ENCODE peak calls at places on chromosome 21, in five cellular contexts. One of them, this sample, is unnamed.

GRCh38 chr21:45451771-45452182 is 46.8 kb downstream of the COL18A1 start:
- DNase-seq in iris pigment epithelial cell: no peak
- DNase-seq in HEK293T: no peak
- DNase-seq in ELR: no peak
- DNase-seq in right atrium auricular region: no peak
- DNase-seq in this sample: no peak

GRCh38 chr21:13937236-13937635 is 273.5 kb downstream of the LIPI start:
- DNase-seq in ELR: no peak
- DNase-seq in iris pigment epithelial cell: no peak
- DNase-seq in HEK293T: peak; percentile 3
- DNase-seq in right atrium auricular region: no peak
- DNase-seq in this sample: no peak

GRCh38 chr21:15850645-15851044 is 120.9 kb downstream of the USP25 start:
- DNase-seq in ELR: peak; percentile 73
- DNase-seq in right atrium auricular region: no peak
- DNase-seq in iris pigment epithelial cell: peak; percentile 79
- DNase-seq in HEK293T: no peak
- DNase-seq in this sample: peak; percentile 52

GRCh38 chr21:27569091-27569490 is 602.2 kb upstream of the ADAMTS5 start:
- DNase-seq in right atrium auricular region: no peak
- DNase-seq in ELR: no peak
- DNase-seq in HEK293T: no peak
- DNase-seq in iris pigment epithelial cell: peak; percentile 32
- DNase-seq in this sample: no peak

GRCh38 chr21:42216726-42217572 is 2.0 kb upstream of the ABCG1 start:
- DNase-seq in right atrium auricular region: no peak
- DNase-seq in ELR: no peak
- DNase-seq in HEK293T: no peak
- DNase-seq in iris pigment epithelial cell: no peak
- DNase-seq in this sample: no peak

GRCh38 chr21:45596704-45597318 is 46.7 kb upstream of the PCBP3 start:
- DNase-seq in ELR: peak; percentile 60
- DNase-seq in right atrium auricular region: no peak
- DNase-seq in HEK293T: peak; percentile 86
- DNase-seq in iris pigment epithelial cell: peak; percentile 29
- DNase-seq in this sample: peak; percentile 65

GRCh38 chr21:15274701-15275255 is 210.0 kb upstream of the NRIP1 start:
- DNase-seq in ELR: no peak
- DNase-seq in HEK293T: no peak
- DNase-seq in right atrium auricular region: no peak
- DNase-seq in iris pigment epithelial cell: no peak
- DNase-seq in this sample: no peak

GRCh38 chr21:45512626-45513002 is 29.6 kb downstream of the SLC19A1 start:
- DNase-seq in iris pigment epithelial cell: no peak
- DNase-seq in ELR: no peak
- DNase-seq in right atrium auricular region: no peak
- DNase-seq in HEK293T: no peak
- DNase-seq in this sample: no peak

GRCh38 chr21:15764878-15765277 is 35.1 kb downstream of the USP25 start:
- DNase-seq in right atrium auricular region: no peak
- DNase-seq in HEK293T: no peak
- DNase-seq in ELR: no peak
- DNase-seq in iris pigment epithelial cell: no peak
- DNase-seq in this sample: no peak

GRCh38 chr21:32256873-32257620 is 21.8 kb downstream of the MIS18A start:
- DNase-seq in right atrium auricular region: peak; percentile 86
- DNase-seq in ELR: peak; percentile 66
- DNase-seq in iris pigment epithelial cell: peak; percentile 81
- DNase-seq in HEK293T: no peak
- DNase-seq in this sample: peak; percentile 95

This sample was measured in GM23248.